ENCODE peak calls at places on chromosome 5, in four cellular contexts. One of them, this sample, is unnamed.

GRCh38 chr5:135944967-135945560 is 9.7 kb downstream of the LECT2 start:
- DNase-seq in HepG2: peak
- DNase-seq in WTC11: peak
- DNase-seq in K562: peak
- DNase-seq in this sample: peak

GRCh38 chr5:142156839-142157463 is 48.4 kb downstream of the NDFIP1 start:
- DNase-seq in WTC11: peak
- DNase-seq in K562: no peak
- DNase-seq in HepG2: no peak
- DNase-seq in this sample: no peak

GRCh38 chr5:138605254-138605972 is 30.2 kb upstream of the HSPA9 start:
- DNase-seq in HepG2: no peak
- DNase-seq in WTC11: no peak
- DNase-seq in K562: no peak
- DNase-seq in this sample: no peak

GRCh38 chr5:82692826-82693225 is 384.4 kb downstream of the TMEM167A start:
- DNase-seq in K562: no peak
- DNase-seq in HepG2: no peak
- DNase-seq in WTC11: no peak
- DNase-seq in this sample: no peak

GRCh38 chr5:139600336-139600949 is 39.3 kb downstream of the UBE2D2 start:
- DNase-seq in HepG2: no peak
- DNase-seq in WTC11: no peak
- DNase-seq in K562: no peak
- DNase-seq in this sample: peak

GRCh38 chr5:77645158-77645994 is 6.9 kb upstream of the OTP start:
- DNase-seq in WTC11: peak
- DNase-seq in HepG2: peak
- DNase-seq in K562: peak
- DNase-seq in this sample: peak

GRCh38 chr5:126044111-126044668 is 379.0 kb upstream of the GRAMD2B start:
- DNase-seq in HepG2: no peak
- DNase-seq in K562: no peak
- DNase-seq in WTC11: no peak
- DNase-seq in this sample: no peak

GRCh38 chr5:107605596-107606125 is 65.1 kb downstream of the EFNA5 start:
- DNase-seq in K562: no peak
- DNase-seq in HepG2: no peak
- DNase-seq in WTC11: no peak
- DNase-seq in this sample: no peak

GRCh38 chr5:124908603-124909451 is 162.4 kb upstream of the ZNF608 start:
- DNase-seq in WTC11: no peak
- DNase-seq in HepG2: peak
- DNase-seq in K562: no peak
- DNase-seq in this sample: no peak

GRCh38 chr5:78320461-78320860 is 26.0 kb upstream of the AP3B1 start:
- DNase-seq in WTC11: no peak
- DNase-seq in K562: peak
- DNase-seq in HepG2: peak
- DNase-seq in this sample: no peak

GRCh38 chr5:159010611-159011497 is 88.9 kb downstream of the EBF1 start:
- DNase-seq in WTC11: no peak
- DNase-seq in K562: no peak
- DNase-seq in HepG2: no peak
- DNase-seq in this sample: no peak

GRCh38 chr5:69166686-69167487 is at the start of gene CCNB1:
- DNase-seq in K562: peak
- DNase-seq in WTC11: peak
- DNase-seq in HepG2: peak
- DNase-seq in this sample: peak

GRCh38 chr5:95822038-95822407 is 503 bp downstream of the GLRX start:
- DNase-seq in K562: peak
- DNase-seq in HepG2: no peak
- DNase-seq in WTC11: peak
- DNase-seq in this sample: peak

GRCh38 chr5:77629553-77630245 is 8.8 kb downstream of the OTP start:
- DNase-seq in K562: no peak
- DNase-seq in HepG2: no peak
- DNase-seq in WTC11: no peak
- DNase-seq in this sample: no peak

GRCh38 chr5:178207183-178207916 is 3.0 kb downstream of the HNRNPAB start:
- DNase-seq in HepG2: peak
- DNase-seq in K562: no peak
- DNase-seq in WTC11: no peak
- DNase-seq in this sample: no peak

GRCh38 chr5:53378590-53379247 is 101.7 kb upstream of the FST start:
- DNase-seq in WTC11: no peak
- DNase-seq in K562: no peak
- DNase-seq in HepG2: no peak
- DNase-seq in this sample: no peak

GRCh38 chr5:91038180-91038808 is 344.8 kb downstream of the ARRDC3 start:
- DNase-seq in WTC11: no peak
- DNase-seq in K562: no peak
- DNase-seq in HepG2: no peak
- DNase-seq in this sample: no peak
- TF ChIP-seq NR3C1 in WTC11: no peak
- TF ChIP-seq NR3C1 in K562: no peak
- TF ChIP-seq NR3C1 in HepG2: no peak
- TF ChIP-seq NR3C1 in this sample: no peak

DNA sequence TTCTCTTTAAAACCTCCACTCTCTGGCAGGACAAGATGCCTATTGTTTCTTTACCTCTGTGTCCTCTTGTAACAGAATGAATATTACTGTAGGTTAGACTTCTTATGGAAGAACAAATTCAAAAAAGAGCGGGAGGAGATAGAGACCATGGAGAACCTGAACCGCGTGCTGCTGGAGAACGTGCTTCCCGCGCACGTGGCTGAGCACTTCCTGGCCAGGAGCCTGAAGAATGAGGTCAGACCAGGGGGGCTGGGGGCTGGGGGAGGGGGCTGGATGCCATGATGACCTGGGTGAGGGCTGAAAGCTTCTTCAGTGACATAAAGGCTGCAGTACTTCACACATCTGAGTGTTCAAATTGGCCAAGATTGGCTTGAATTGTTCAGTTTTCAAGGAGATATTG is 61.4 kb downstream of the CFAP90 start:
- DNase-seq in K562: peak
- DNase-seq in HepG2: no peak
- DNase-seq in WTC11: no peak
- DNase-seq in this sample: no peak
- TF ChIP-seq NR3C1 in K562: no peak
- TF ChIP-seq NR3C1 in HepG2: no peak
- TF ChIP-seq NR3C1 in WTC11: no peak
- TF ChIP-seq NR3C1 in this sample: no peak

GRCh38 chr5:172903790-172904189 is 55.4 kb upstream of the RPL26L1 start:
- DNase-seq in HepG2: no peak
- DNase-seq in WTC11: no peak
- DNase-seq in K562: peak
- DNase-seq in this sample: no peak
- TF ChIP-seq NR3C1 in HepG2: no peak
- TF ChIP-seq NR3C1 in WTC11: no peak
- TF ChIP-seq NR3C1 in K562: no peak
- TF ChIP-seq NR3C1 in this sample: no peak

GRCh38 chr5:73591102-73591695 is 25.7 kb downstream of the UTP15 start:
- DNase-seq in WTC11: peak
- DNase-seq in HepG2: peak
- DNase-seq in K562: peak
- DNase-seq in this sample: peak

GRCh38 chr5:73587923-73588322 is 22.4 kb downstream of the UTP15 start:
- DNase-seq in K562: no peak
- DNase-seq in HepG2: no peak
- DNase-seq in WTC11: no peak
- DNase-seq in this sample: no peak

GRCh38 chr5:73592546-73592945 is 27.0 kb downstream of the UTP15 start:
- DNase-seq in HepG2: no peak
- DNase-seq in WTC11: no peak
- DNase-seq in K562: no peak
- DNase-seq in this sample: peak

GRCh38 chr5:73596705-73597328 is 29.2 kb upstream of the ARHGEF28 start:
- DNase-seq in WTC11: peak
- DNase-seq in HepG2: peak
- DNase-seq in K562: peak
- DNase-seq in this sample: peak

DNA sequence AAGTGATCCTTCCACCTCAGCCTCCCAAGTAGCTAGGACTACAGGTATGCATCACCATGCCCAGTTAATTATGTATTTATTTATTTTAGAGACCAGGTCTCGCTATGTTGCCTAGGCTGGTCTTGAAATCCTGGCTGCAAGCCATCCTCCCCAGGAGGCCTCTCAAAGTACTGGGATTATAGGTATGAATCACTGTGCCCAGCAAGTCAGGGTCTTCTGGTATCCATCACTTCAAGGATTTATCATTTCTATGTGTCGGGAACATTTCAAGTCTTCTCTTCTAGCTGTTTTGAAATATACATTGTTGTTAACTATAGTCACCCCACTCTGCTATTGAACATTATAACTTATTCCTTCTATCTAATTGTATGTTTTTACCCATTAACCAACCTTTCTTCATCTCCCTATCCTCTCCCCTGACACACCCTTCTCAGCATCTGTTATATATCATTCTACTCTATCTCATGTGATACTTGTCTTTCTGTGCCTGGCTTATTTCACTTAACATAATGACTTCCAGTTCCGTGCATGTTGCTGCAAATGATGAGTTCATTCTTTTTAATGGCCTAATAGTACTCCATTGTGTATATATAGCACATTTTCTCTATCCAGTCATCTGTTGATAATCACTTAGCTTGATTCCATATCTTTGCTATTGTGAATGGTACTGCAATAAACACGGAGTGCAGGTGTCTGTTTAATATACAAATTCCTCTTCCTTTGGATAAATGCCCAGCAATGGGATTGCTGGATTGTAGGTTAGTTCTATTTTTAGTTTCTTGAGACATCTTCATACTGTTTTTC is 26.4 kb downstream of the UTP15 start:
- DNase-seq in WTC11: no peak
- DNase-seq in HepG2: no peak
- DNase-seq in K562: no peak
- DNase-seq in this sample: no peak
- TF ChIP-seq NR3C1 in WTC11: no peak
- TF ChIP-seq NR3C1 in HepG2: no peak
- TF ChIP-seq NR3C1 in K562: no peak
- TF ChIP-seq NR3C1 in this sample: no peak

DNA sequence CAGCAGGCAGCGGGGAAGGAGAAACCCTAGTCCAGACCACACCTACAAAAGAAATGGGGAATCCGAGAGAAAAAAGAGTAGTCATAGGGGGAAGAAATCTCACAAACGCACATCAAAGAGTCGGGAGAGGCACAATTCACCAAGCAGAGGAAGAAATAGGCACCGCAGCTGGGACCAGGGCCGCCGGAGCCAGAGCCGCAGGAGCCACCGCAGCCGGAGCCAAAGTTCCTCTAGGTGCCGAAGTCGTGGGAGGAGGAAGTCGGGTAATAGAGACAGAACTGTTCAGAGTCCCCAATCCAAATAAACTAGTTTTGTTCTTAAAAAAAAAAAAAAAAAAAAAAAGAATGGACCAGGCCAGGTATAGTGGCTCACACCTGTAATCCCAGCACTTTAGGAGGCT is 29.3 kb downstream of the REEP5 start:
- DNase-seq in HepG2: no peak
- DNase-seq in WTC11: no peak
- DNase-seq in K562: no peak
- DNase-seq in this sample: no peak
- TF ChIP-seq NR3C1 in HepG2: no peak
- TF ChIP-seq NR3C1 in WTC11: no peak
- TF ChIP-seq NR3C1 in K562: no peak
- TF ChIP-seq NR3C1 in this sample: no peak

GRCh38 chr5:134547579-134547978 is 22.1 kb downstream of the JADE2 start:
- DNase-seq in K562: no peak
- DNase-seq in WTC11: no peak
- DNase-seq in HepG2: no peak
- DNase-seq in this sample: no peak
- TF ChIP-seq NR3C1 in K562: no peak
- TF ChIP-seq NR3C1 in WTC11: no peak
- TF ChIP-seq NR3C1 in HepG2: no peak
- TF ChIP-seq NR3C1 in this sample: no peak

GRCh38 chr5:121271546-121271945 is 580.1 kb upstream of the FTMT start:
- DNase-seq in HepG2: no peak
- DNase-seq in WTC11: no peak
- DNase-seq in K562: no peak
- DNase-seq in this sample: no peak

GRCh38 chr5:121279801-121280200 is 571.9 kb upstream of the FTMT start:
- DNase-seq in HepG2: no peak
- DNase-seq in WTC11: no peak
- DNase-seq in K562: peak
- DNase-seq in this sample: no peak

GRCh38 chr5:121273818-121274433 is 577.8 kb upstream of the FTMT start:
- DNase-seq in HepG2: peak
- DNase-seq in K562: peak
- DNase-seq in WTC11: no peak
- DNase-seq in this sample: peak
- TF ChIP-seq NR3C1 in HepG2: no peak
- TF ChIP-seq NR3C1 in K562: no peak
- TF ChIP-seq NR3C1 in WTC11: no peak
- TF ChIP-seq NR3C1 in this sample: no peak

GRCh38 chr5:39233783-39234182 is 14.4 kb upstream of the FYB1 start:
- DNase-seq in K562: no peak
- DNase-seq in HepG2: no peak
- DNase-seq in WTC11: no peak
- DNase-seq in this sample: no peak
- TF ChIP-seq NR3C1 in K562: no peak
- TF ChIP-seq NR3C1 in HepG2: no peak
- TF ChIP-seq NR3C1 in WTC11: no peak
- TF ChIP-seq NR3C1 in this sample: no peak

GRCh38 chr5:59275537-59276276 is 617.8 kb downstream of the PDE4D start:
- DNase-seq in WTC11: peak
- DNase-seq in K562: no peak
- DNase-seq in HepG2: no peak
- DNase-seq in this sample: no peak
- TF ChIP-seq NR3C1 in WTC11: no peak
- TF ChIP-seq NR3C1 in K562: no peak
- TF ChIP-seq NR3C1 in HepG2: no peak
- TF ChIP-seq NR3C1 in this sample: no peak

GRCh38 chr5:11905209-11905608 is 963 bp upstream of the CTNND2 start:
- DNase-seq in HepG2: no peak
- DNase-seq in K562: no peak
- DNase-seq in WTC11: peak
- DNase-seq in this sample: no peak
- TF ChIP-seq NR3C1 in HepG2: no peak
- TF ChIP-seq NR3C1 in K562: no peak
- TF ChIP-seq NR3C1 in WTC11: no peak
- TF ChIP-seq NR3C1 in this sample: no peak